ENCODE peak calls at places on chromosomes 4 and X, in five cellular contexts. H is tibial artery, B is tibial nerve, C is kidney, Z is thyroid gland. G is an unnamed sample.

GRCh38 chr4:188960411-188961093 is 821.3 kb downstream of the TRIML1 start:
- DNase-seq in H (no peak), B (no peak), C (no peak), Z (no peak), G (no peak)

GRCh38 chrX:29911673-29912072 is 303.7 kb upstream of the MAGEB2 start:
- DNase-seq in H (no peak), B (no peak), C (no peak), Z (no peak), G (no peak)

GRCh38 chr4:79198886-79199591 is 126.8 kb downstream of the NAA11 start:
- DNase-seq in H (no peak), B (no peak), C (no peak), Z (no peak), G (no peak)

GRCh38 chr4:131566026-131566425 is 1583.1 kb upstream of the PCDH10 start:
- DNase-seq in H (no peak), B (no peak), C (no peak), Z (no peak), G (no peak)

GRCh38 chr4:75289843-75290616 is 224.2 kb downstream of the RCHY1 start:
- DNase-seq in H (no peak), B (no peak), C (no peak), Z (peak; percentile 6), G (no peak)

GRCh38 chr4:122963222-122963621 is 40.8 kb upstream of the NUDT6 start:
- DNase-seq in H (no peak), B (no peak), C (no peak), Z (no peak), G (no peak)

GRCh38 chr4:152479428-152480026 is 56.4 kb downstream of the FBXW7 start:
- DNase-seq in H (no peak), B (no peak), C (no peak), Z (no peak), G (no peak)

GRCh38 chr4:72119946-72120345 is 88.1 kb downstream of the NPFFR2 start:
- DNase-seq in H (no peak), B (no peak), C (no peak), Z (peak; percentile 29), G (no peak)

GRCh38 chr4:156169861-156170260 is 216.2 kb upstream of the CTSO start:
- DNase-seq in H (no peak), B (no peak), C (no peak), Z (no peak), G (no peak)

GRCh38 chr4:22237155-22237751 is 278.6 kb downstream of the ADGRA3 start:
- DNase-seq in H (no peak), B (no peak), C (peak; percentile 69), Z (peak; percentile 39), G (no peak)

GRCh38 chrX:118723376-118723775 is 4.0 kb upstream of the IL13RA1 start:
- DNase-seq in H (no peak), B (no peak), C (no peak), Z (no peak), G (no peak)
- H3K4me1 ChIP-seq in H (peaks cover 5% of the 10 kb centered on the region), B (peaks cover 23% of the 10 kb centered on the region), C (no peaks in the 10 kb centered on the region), Z (peaks cover 17% of the 10 kb centered on the region), G (no peaks in the 10 kb centered on the region)

DNA sequence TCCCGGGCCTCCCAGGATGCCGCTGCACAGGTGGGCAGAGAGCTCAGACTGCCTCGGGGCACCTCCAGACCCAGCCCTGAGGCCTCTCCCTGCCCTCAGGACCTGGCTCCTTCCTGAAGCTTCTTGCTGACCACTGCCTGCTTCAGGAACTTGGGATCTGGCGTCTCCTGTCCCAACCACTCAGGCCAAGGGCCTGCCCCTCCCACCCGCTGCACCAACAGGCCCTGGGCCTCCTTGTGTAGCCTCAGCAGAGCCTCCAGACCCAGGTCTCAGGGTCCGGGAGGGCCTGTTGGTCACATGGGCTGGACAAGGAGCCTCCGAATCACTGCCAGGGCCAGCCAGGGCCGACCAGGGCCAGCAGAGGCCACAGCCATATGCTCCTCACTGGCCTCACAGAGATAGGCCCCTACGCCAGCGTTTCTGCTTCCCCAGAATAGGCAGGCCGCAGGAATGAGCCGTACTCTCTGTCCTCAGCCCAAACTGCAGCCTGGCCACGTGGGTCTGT is 2.8 kb downstream of the MXD4 start:
- DNase-seq in H (peak; percentile 74), B (no peak), C (peak; percentile 71), Z (no peak), G (no peak)
- H3K4me1 ChIP-seq in H (peaks cover 76% of the 10 kb centered on the region), B (peaks cover 80% of the 10 kb centered on the region), C (peaks cover 64% of the 10 kb centered on the region), Z (peaks cover 76% of the 10 kb centered on the region), G (peaks cover 32% of the 10 kb centered on the region)

GRCh38 chr4:129481107-129481506 is 385.2 kb downstream of the C4orf33 start:
- DNase-seq in H (no peak), B (no peak), C (no peak), Z (no peak), G (no peak)
- H3K4me1 ChIP-seq in H (no peaks in the 10 kb centered on the region), B (no peaks in the 10 kb centered on the region), C (no peaks in the 10 kb centered on the region), Z (no peaks in the 10 kb centered on the region), G (no peaks in the 10 kb centered on the region)

GRCh38 chr4:88618782-88619485 is 26.7 kb downstream of the HERC3 start:
- DNase-seq in H (no peak), B (no peak), C (no peak), Z (peak; percentile 67), G (no peak)
- H3K4me1 ChIP-seq in H (peaks cover 12% of the 10 kb centered on the region), B (peaks cover 36% of the 10 kb centered on the region), C (peaks cover 6% of the 10 kb centered on the region), Z (peaks cover 47% of the 10 kb centered on the region), G (peaks cover 4% of the 10 kb centered on the region)

DNA sequence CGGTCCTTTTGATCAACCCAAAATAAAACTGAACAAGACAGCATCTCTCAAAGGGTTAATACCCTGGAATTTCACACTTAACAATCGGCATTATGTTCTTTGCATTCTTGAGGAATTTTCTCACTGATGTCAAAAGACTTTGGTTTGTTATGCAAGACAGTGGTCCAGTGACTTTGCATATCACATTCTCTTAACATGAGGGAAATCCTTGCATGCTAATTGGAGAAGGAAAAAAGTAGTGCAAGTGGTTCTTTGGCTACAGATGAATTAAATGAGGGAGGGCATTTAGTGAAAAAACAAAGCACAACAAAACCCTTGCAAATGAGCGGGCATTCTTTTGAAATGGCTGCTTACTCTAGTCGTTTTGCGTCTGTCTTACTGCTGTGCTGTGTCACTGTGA is 105.1 kb upstream of the LIMCH1 start:
- DNase-seq in H (no peak), B (no peak), C (no peak), Z (no peak), G (no peak)
- H3K4me1 ChIP-seq in H (peaks cover 59% of the 10 kb centered on the region), B (peaks cover 66% of the 10 kb centered on the region), C (peaks cover 37% of the 10 kb centered on the region), Z (peaks cover 75% of the 10 kb centered on the region), G (no peaks in the 10 kb centered on the region)